ENCODE peak calls at places on chromosomes 11 and 22, in seven cellular contexts. J is stimulated activated CD4-positive, alpha-beta T cell treated with anti-CD3 and anti-CD28 coated beads, Interleukin-4, amount 100 ng/mL, for 4 hours; L is EL; Z is left ventricle myocardium superior; G is fibroblast of mammary gland; K is NCI-H526; E is tibial nerve. S is an unnamed sample.

GRCh38 chr11:213111-213510 is 5.6 kb downstream of the RIC8A start:
- DNase-seq in L (no peak), K (no peak), G (no peak), Z (no peak), J (no peak), E (no peak), S (peak)

GRCh38 chr22:20953668-20954500 is 13.2 kb upstream of the AIFM3 start:
- DNase-seq in K (no peak), Z (no peak), L (peak), J (no peak), E (no peak), G (peak), S (no peak)

GRCh38 chr22:46672731-46673130 is 52.5 kb downstream of the GRAMD4 start:
- DNase-seq in K (no peak), G (peak), L (no peak), Z (no peak), E (no peak), J (no peak), S (no peak)

GRCh38 chr11:84800755-84801346 is 826.3 kb downstream of the DLG2 start:
- DNase-seq in K (peak), J (no peak), G (peak), Z (no peak), L (peak), E (no peak), S (no peak)

GRCh38 chr11:20406484-20406883 is 19.0 kb downstream of the PRMT3 start:
- DNase-seq in L (no peak), K (no peak), E (no peak), G (no peak), J (no peak), Z (no peak), S (no peak)

GRCh38 chr11:78840623-78841022 is 266.0 kb upstream of the NARS2 start:
- DNase-seq in J (no peak), Z (no peak), E (no peak), K (no peak), L (no peak), G (peak), S (no peak)

GRCh38 chr11:132587716-132588115 is 944.6 kb downstream of the OPCML start:
- DNase-seq in L (no peak), G (no peak), J (no peak), Z (no peak), E (no peak), K (no peak), S (no peak)

GRCh38 chr11:2583605-2583958 is 116.2 kb downstream of the KCNQ1OT1 start:
- DNase-seq in Z (peak), E (no peak), J (peak), G (no peak), K (no peak), L (no peak), S (peak)

GRCh38 chr22:45162531-45162930 is 1.2 kb upstream of the NUP50 start:
- DNase-seq in Z (no peak), L (peak), E (no peak), G (no peak), K (no peak), J (no peak), S (no peak)

GRCh38 chr11:26522912-26523610 is 49.0 kb downstream of the MUC15 start:
- DNase-seq in K (peak), J (no peak), E (no peak), G (peak), Z (no peak), L (peak), S (no peak)

GRCh38 chr22:42289671-42290269 is 19.3 kb upstream of the TCF20 start:
- DNase-seq in E (no peak), J (no peak), G (no peak), Z (no peak), L (no peak), K (no peak), S (no peak)

GRCh38 chr11:47477323-47477722 is 28.4 kb upstream of the RAPSN start:
- DNase-seq in K (no peak), G (peak), L (peak), J (no peak), E (no peak), Z (no peak), S (no peak)

GRCh38 chr11:2269601-2270321 is 627 bp downstream of the ASCL2 start:
- DNase-seq in L (peak), J (peak), G (peak), Z (peak), K (peak), E (no peak), S (peak)

GRCh38 chr11:102527701-102528100 is 2.8 kb downstream of the MMP7 start:
- DNase-seq in J (no peak), E (no peak), K (no peak), G (no peak), Z (no peak), L (peak), S (no peak)

GRCh38 chr11:1087279-1087960 is 12.7 kb downstream of the MUC2 start:
- DNase-seq in J (no peak), Z (no peak), K (no peak), G (no peak), E (no peak), L (no peak), S (no peak)

GRCh38 chr11:76292583-76293188 is 86.4 kb upstream of the WNT11 start:
- DNase-seq in Z (no peak), G (no peak), K (no peak), L (no peak), J (no peak), E (no peak), S (no peak)

GRCh38 chr11:102286292-102286691 is 31.0 kb upstream of the BIRC3 start:
- DNase-seq in E (no peak), L (no peak), J (no peak), K (no peak), G (no peak), Z (no peak), S (no peak)

GRCh38 chr22:39661842-39662676 is 91.5 kb downstream of the CACNA1I start:
- DNase-seq in J (peak), L (no peak), Z (no peak), G (no peak), K (peak), E (no peak), S (no peak)

GRCh38 chr11:37947816-37948215 is 1349.8 kb upstream of the RAG2 start:
- DNase-seq in J (no peak), E (no peak), G (no peak), K (no peak), L (no peak), Z (no peak), S (no peak)

GRCh38 chr22:24441406-24442351 is 14.3 kb downstream of the ADORA2A start:
- DNase-seq in G (no peak), E (no peak), K (no peak), J (no peak), Z (peak), L (peak), S (peak)

GRCh38 chr11:45683285-45684058 is 18.1 kb upstream of the CHST1 start:
- DNase-seq in L (no peak), G (no peak), J (no peak), K (no peak), Z (no peak), E (no peak), S (no peak)

GRCh38 chr11:113519989-113520613 is 44.9 kb upstream of the DRD2 start:
- DNase-seq in Z (no peak), G (no peak), J (no peak), K (no peak), L (peak), E (no peak), S (no peak)

GRCh38 chr22:17774206-17774927 is at the start of gene BID:
- DNase-seq in Z (peak), J (peak), K (no peak), L (peak), E (no peak), G (no peak), S (peak)

GRCh38 chr22:25159028-25159427 is 40.6 kb upstream of the CRYBB3 start:
- DNase-seq in G (no peak), E (no peak), L (peak), K (no peak), J (no peak), Z (no peak), S (no peak)

GRCh38 chr22:21028277-21029251 is 3.8 kb downstream of the SLC7A4 start:
- DNase-seq in E (no peak), L (no peak), Z (no peak), J (no peak), G (no peak), K (no peak), S (no peak)

GRCh38 chr11:23233075-23233474 is 372.8 kb upstream of the CCDC179 start:
- DNase-seq in K (no peak), Z (no peak), J (no peak), L (peak), G (peak), E (no peak), S (no peak)

GRCh38 chr11:7060828-7061227 is 28.0 kb upstream of the RBMXL2 start:
- DNase-seq in G (peak), E (no peak), L (peak), J (no peak), Z (no peak), K (no peak), S (no peak)

GRCh38 chr22:46997311-46997970 is 235.0 kb downstream of the TBC1D22A start:
- DNase-seq in K (no peak), Z (no peak), J (no peak), E (no peak), G (no peak), L (no peak), S (no peak)

GRCh38 chr22:43319661-43320486 is 23.3 kb downstream of the SCUBE1 start:
- DNase-seq in L (peak), J (no peak), E (no peak), K (no peak), Z (no peak), G (no peak), S (no peak)

GRCh38 chr22:23180893-23181762 is 819 bp downstream of the BCR start:
- DNase-seq in E (no peak), L (no peak), J (no peak), Z (peak), K (no peak), G (no peak), S (peak)

S was measured in Right ventricle myocardium superior.